ENCODE peak calls at places on chromosome 11, in six cellular contexts. E is endodermal cell, V is heart right ventricle, H is left lung, G is adrenal gland, A is psoas muscle. X is an unnamed sample.

GRCh38 chr11:111843659-111844058 is 27.7 kb downstream of the ALG9 start:
- DNase-seq in E (no peak), V (no peak), H (no peak), G (no peak), A (no peak), X (no peak)

GRCh38 chr11:2703487-2704141 is 3.8 kb upstream of the KCNQ1OT1 start:
- DNase-seq in E (no peak), V (no peak), H (no peak), G (peak; percentile 18), A (no peak), X (no peak)

GRCh38 chr11:63813563-63814382 is 517 bp downstream of the SPINDOC start:
- DNase-seq in E (peak; percentile 75), V (peak; percentile 59), H (peak; percentile 71), G (peak; percentile 43), A (peak; percentile 47), X (no peak)

GRCh38 chr11:74278721-74279148 is 32.7 kb downstream of the P4HA3 start:
- DNase-seq in E (no peak), V (peak; percentile 19), H (peak; percentile 81), G (peak; percentile 57), A (peak; percentile 78), X (peak; percentile 88)

GRCh38 chr11:1760351-1761109 is 3.2 kb downstream of the CTSD start:
- DNase-seq in E (no peak), V (peak; percentile 89), H (peak; percentile 91), G (peak; percentile 99), A (peak; percentile 91), X (no peak)

GRCh38 chr11:122362381-122362780 is 246.4 kb upstream of the BLID start:
- DNase-seq in E (no peak), V (no peak), H (no peak), G (no peak), A (no peak), X (no peak)

GRCh38 chr11:2208691-2209369 is 37.2 kb upstream of the TH start:
- DNase-seq in E (peak; percentile 73), V (no peak), H (no peak), G (peak; percentile 13), A (no peak), X (no peak)

GRCh38 chr11:40288212-40288803 is 1171.1 kb downstream of the LRRC4C start:
- DNase-seq in E (no peak), V (no peak), H (no peak), G (no peak), A (no peak), X (no peak)

GRCh38 chr11:107354780-107355179 is 102.8 kb downstream of the CWF19L2 start:
- DNase-seq in E (no peak), V (no peak), H (no peak), G (no peak), A (no peak), X (no peak)

GRCh38 chr11:110857885-110858555 is 145.8 kb upstream of the ARHGAP20 start:
- DNase-seq in E (no peak), V (no peak), H (no peak), G (no peak), A (no peak), X (no peak)

GRCh38 chr11:41947392-41947791 is 487.9 kb upstream of the LRRC4C start:
- DNase-seq in E (no peak), V (no peak), H (no peak), G (no peak), A (no peak), X (no peak)

GRCh38 chr11:35853871-35854270 is 90.0 kb upstream of the LDLRAD3 start:
- DNase-seq in E (peak; percentile 17), V (no peak), H (no peak), G (no peak), A (no peak), X (no peak)

GRCh38 chr11:97687106-97687505 is 1297.3 kb downstream of the JRKL start:
- DNase-seq in E (no peak), V (no peak), H (no peak), G (no peak), A (no peak), X (no peak)

GRCh38 chr11:87290304-87290922 is 252.7 kb downstream of the TMEM135 start:
- DNase-seq in E (no peak), V (no peak), H (no peak), G (no peak), A (no peak), X (peak; percentile 9)

GRCh38 chr11:86672007-86672621 is at the start of gene ME3:
- DNase-seq in E (peak; percentile 86), V (peak; percentile 73), H (peak; percentile 79), G (peak; percentile 77), A (peak; percentile 70), X (no peak)

GRCh38 chr11:3824714-3825472 is 15.9 kb downstream of the RHOG start:
- DNase-seq in E (peak; percentile 98), V (peak; percentile 66), H (peak; percentile 67), G (no peak), A (peak; percentile 62), X (no peak)

GRCh38 chr11:72604256-72604655 is 70.0 kb downstream of the PDE2A start:
- DNase-seq in E (no peak), V (no peak), H (no peak), G (no peak), A (no peak), X (no peak)

GRCh38 chr11:73463359-73463758 is 87.2 kb downstream of the RELT start:
- DNase-seq in E (no peak), V (no peak), H (no peak), G (no peak), A (no peak), X (peak; percentile 16)

GRCh38 chr11:6703247-6704063 is 20.3 kb upstream of the MRPL17 start:
- DNase-seq in E (peak; percentile 81), V (peak; percentile 18), H (peak; percentile 51), G (peak; percentile 74), A (peak; percentile 21), X (peak; percentile 38)

GRCh38 chr11:76777325-76777724 is 5.8 kb upstream of the TSKU start:
- DNase-seq in E (no peak), V (no peak), H (no peak), G (no peak), A (no peak), X (no peak)

GRCh38 chr11:102994101-102994500 is 38.6 kb upstream of the MMP13 start:
- DNase-seq in E (no peak), V (no peak), H (no peak), G (no peak), A (no peak), X (no peak)

GRCh38 chr11:6968816-6969215 is 42.6 kb downstream of the ZNF215 start:
- DNase-seq in E (no peak), V (no peak), H (no peak), G (no peak), A (no peak), X (no peak)

GRCh38 chr11:3955299-3955665 is 99.8 kb downstream of the STIM1 start:
- DNase-seq in E (no peak), V (no peak), H (no peak), G (no peak), A (no peak), X (no peak)

GRCh38 chr11:115276182-115276581 is 228.0 kb downstream of the CADM1 start:
- DNase-seq in E (no peak), V (no peak), H (no peak), G (no peak), A (no peak), X (no peak)

GRCh38 chr11:59771605-59772004 is 16.4 kb downstream of the STX3 start:
- DNase-seq in E (no peak), V (no peak), H (no peak), G (no peak), A (no peak), X (no peak)

GRCh38 chr11:27081056-27081455 is 40.4 kb downstream of the BBOX1 start:
- DNase-seq in E (no peak), V (no peak), H (no peak), G (no peak), A (no peak), X (no peak)

DNA sequence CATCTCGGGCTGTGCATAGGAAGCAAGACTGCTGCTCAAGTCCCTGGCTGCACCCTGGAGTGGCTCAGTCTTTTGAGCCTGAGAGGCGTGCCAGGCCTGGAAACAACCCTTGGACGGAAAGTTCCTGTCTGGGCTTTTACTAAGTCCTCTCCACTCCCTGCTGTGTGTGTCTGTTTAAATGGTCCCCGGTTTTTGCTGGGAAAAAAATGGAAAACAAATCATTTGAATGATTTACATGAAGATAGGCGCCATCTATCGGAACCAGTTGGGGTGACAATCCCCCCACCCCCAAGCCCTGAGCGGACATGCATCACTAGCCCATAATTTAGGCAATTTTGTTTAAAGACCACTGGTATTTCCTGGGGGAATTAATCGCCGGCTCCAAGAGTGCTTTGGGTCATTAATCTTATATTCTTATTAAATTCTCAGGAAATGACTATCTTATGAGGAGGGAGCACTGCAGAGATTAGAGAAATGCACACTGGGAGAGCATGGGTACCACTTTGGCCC is 2.7 kb upstream of the GAB2 start:
- DNase-seq in E (peak; percentile 78), V (peak; percentile 68), H (peak; percentile 52), G (peak; percentile 77), A (peak; percentile 53), X (peak; percentile 82)
- H3K4me3 ChIP-seq in E (no peak overlapping the region), V (no peak overlapping the region), H (no peak overlapping the region), G (no peak overlapping the region), A (no peak overlapping the region), X (no peak overlapping the region)

GRCh38 chr11:124327775-124328174 is 7.8 kb upstream of the OR8D2 start:
- DNase-seq in E (no peak), V (no peak), H (no peak), G (no peak), A (no peak), X (no peak)

GRCh38 chr11:124331873-124332272 is 11.9 kb upstream of the OR8D2 start:
- DNase-seq in E (no peak), V (no peak), H (no peak), G (no peak), A (no peak), X (no peak)

GRCh38 chr11:124329787-124330478 is 9.9 kb upstream of the OR8D2 start:
- DNase-seq in E (no peak), V (no peak), H (no peak), G (no peak), A (no peak), X (no peak)
- TF ChIP-seq CTCF in E (no peak), V (no peak), H (no peak), G (no peak), A (no peak), X (no peak)

DNA sequence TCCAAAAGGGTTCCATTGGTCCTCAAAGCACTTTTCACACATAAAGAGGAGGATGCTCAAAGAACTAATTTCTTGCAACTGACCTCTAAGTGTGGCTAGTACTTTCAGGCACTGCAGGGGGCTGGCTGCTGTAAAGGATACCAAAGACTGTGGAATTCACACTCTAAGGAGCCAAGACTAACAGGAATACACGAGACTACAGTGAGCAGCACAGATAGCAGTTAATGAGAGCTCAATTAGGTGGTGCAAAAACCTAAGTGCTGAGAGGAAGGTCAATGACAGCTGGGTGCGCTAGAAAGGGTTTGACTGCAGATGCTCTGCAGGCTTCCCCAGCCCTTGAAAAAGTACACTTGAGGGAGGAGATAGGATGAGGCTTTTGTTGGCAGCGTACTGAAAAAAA is 124.3 kb upstream of the NTM start:
- DNase-seq in E (peak; percentile 90), V (no peak), H (no peak), G (no peak), A (no peak), X (no peak)
- H3K36me3 ChIP-seq in E (no peaks in the 10 kb centered on the region), V (no peaks in the 10 kb centered on the region), H (no peaks in the 10 kb centered on the region), G (no peaks in the 10 kb centered on the region), A (no peaks in the 10 kb centered on the region), X (no peaks in the 10 kb centered on the region)

DNA sequence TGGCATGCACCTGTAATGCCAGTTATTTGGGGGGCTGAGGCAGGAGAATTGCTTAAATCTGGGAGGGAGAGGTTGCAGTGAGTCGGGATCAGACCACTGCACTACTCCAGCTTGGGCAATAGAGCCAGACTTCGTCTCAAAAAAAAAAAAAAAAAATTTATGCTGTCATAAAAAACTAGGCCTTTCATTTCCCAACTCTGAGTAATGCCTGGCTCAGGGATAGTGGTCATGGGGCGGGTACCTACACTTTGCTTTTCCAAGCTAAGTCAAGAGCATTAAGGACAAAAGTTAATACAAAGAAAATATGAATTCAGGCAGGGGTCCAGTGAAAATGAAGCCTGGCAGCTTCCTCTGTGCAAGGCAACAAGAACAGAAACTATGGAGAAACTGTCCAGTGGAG is 16.3 kb downstream of the CPSF7 start:
- DNase-seq in E (no peak), V (no peak), H (no peak), G (no peak), A (no peak), X (no peak)
- H3K4me3 ChIP-seq in E (no peak overlapping the region), V (no peak overlapping the region), H (no peak overlapping the region), G (no peak overlapping the region), A (no peak overlapping the region), X (no peak overlapping the region)

X was measured in kidney epithelial cell.